ENCODE peak calls at places on chromosomes 7 and 10, in five cellular contexts. D is cardiac muscle cell, R is tibial artery, N is fibroblast of lung, Y is upper lobe of right lung. P is an unnamed sample.

GRCh38 chr7:73770002-73770859 is at the start of gene CLDN3:
- DNase-seq in D (no peak), R (no peak), N (no peak), Y (peak), P (no peak)

GRCh38 chr7:155263522-155264197 is 34.0 kb upstream of the INSIG1 start:
- DNase-seq in D (peak), R (no peak), N (no peak), Y (no peak), P (no peak)

GRCh38 chr10:124005991-124006392 is 87.4 kb downstream of the CHST15 start:
- DNase-seq in D (no peak), R (no peak), N (no peak), Y (peak), P (no peak)

GRCh38 chr7:1531263-1531978 is 919 bp downstream of the MAFK start:
- DNase-seq in D (no peak), R (peak), N (no peak), Y (no peak), P (peak)

GRCh38 chr10:72784551-72785421 is 92.8 kb downstream of the MCU start:
- DNase-seq in D (peak), R (peak), N (peak), Y (no peak), P (no peak)

GRCh38 chr7:95922191-95922590 is 149.8 kb downstream of the DYNC1I1 start:
- DNase-seq in D (no peak), R (no peak), N (no peak), Y (no peak), P (no peak)

GRCh38 chr7:131553906-131554305 is 2.5 kb downstream of the PODXL start:
- DNase-seq in D (no peak), R (no peak), N (no peak), Y (no peak), P (no peak)

GRCh38 chr7:6258440-6259182 is 13.8 kb downstream of the CYTH3 start:
- DNase-seq in D (peak), R (no peak), N (peak), Y (no peak), P (no peak)

GRCh38 chr10:70054902-70055301 is 2.3 kb downstream of the MACROH2A2 start:
- DNase-seq in D (no peak), R (no peak), N (no peak), Y (no peak), P (no peak)

GRCh38 chr7:148156248-148156647 is 434.3 kb upstream of the C7orf33 start:
- DNase-seq in D (no peak), R (no peak), N (no peak), Y (no peak), P (no peak)

GRCh38 chr7:39428221-39428620 is 138.0 kb upstream of the YAE1 start:
- DNase-seq in D (peak), R (no peak), N (peak), Y (no peak), P (no peak)

GRCh38 chr7:157432541-157432956 is 95.7 kb downstream of the DNAJB6 start:
- DNase-seq in D (peak), R (no peak), N (peak), Y (peak), P (no peak)

GRCh38 chr7:158586499-158587191 is 978 bp downstream of the PTPRN2 start:
- DNase-seq in D (no peak), R (no peak), N (no peak), Y (no peak), P (no peak)

GRCh38 chr7:106126170-106126938 is 14.2 kb upstream of the SYPL1 start:
- DNase-seq in D (peak), R (no peak), N (peak), Y (no peak), P (peak)

GRCh38 chr10:74177140-74177677 is 26.2 kb downstream of the ADK start:
- DNase-seq in D (peak), R (no peak), N (peak), Y (peak), P (no peak)

GRCh38 chr10:15222511-15222910 is 54.0 kb upstream of the NMT2 start:
- DNase-seq in D (no peak), R (no peak), N (no peak), Y (no peak), P (no peak)

GRCh38 chr7:66050990-66051424 is 24.6 kb upstream of the ASL start:
- DNase-seq in D (peak), R (no peak), N (peak), Y (peak), P (no peak)

GRCh38 chr10:27319752-27320561 is 79.4 kb upstream of the ACBD5 start:
- DNase-seq in D (peak), R (peak), N (peak), Y (peak), P (peak)

GRCh38 chr10:46541017-46541661 is 15.3 kb downstream of the GPRIN2 start:
- DNase-seq in D (peak), R (peak), N (no peak), Y (peak), P (no peak)

GRCh38 chr10:70477661-70478162 is 855 bp upstream of the PALD1 start:
- DNase-seq in D (peak), R (no peak), N (no peak), Y (no peak), P (peak)

GRCh38 chr7:112207106-112207592 is 654 bp downstream of the ZNF277 start:
- DNase-seq in D (no peak), R (no peak), N (no peak), Y (no peak), P (peak)

GRCh38 chr10:114359041-114359952 is 45.0 kb downstream of the AFAP1L2 start:
- DNase-seq in D (no peak), R (no peak), N (no peak), Y (no peak), P (no peak)

GRCh38 chr10:71439670-71440425 is 43.1 kb downstream of the CDH23 start:
- DNase-seq in D (no peak), R (no peak), N (no peak), Y (no peak), P (no peak)

GRCh38 chr10:46175311-46175710 is 111.5 kb upstream of the ANTXRL start:
- DNase-seq in D (no peak), R (no peak), N (no peak), Y (no peak), P (no peak)

GRCh38 chr10:1434912-1435692 is 302.2 kb downstream of the ADARB2 start:
- DNase-seq in D (no peak), R (no peak), N (no peak), Y (no peak), P (no peak)

GRCh38 chr10:76432274-76433012 is 1001.0 kb downstream of the LRMDA start:
- DNase-seq in D (peak), R (peak), N (peak), Y (no peak), P (no peak)

GRCh38 chr7:87156709-87157108 is 4.5 kb downstream of the DMTF1 start:
- DNase-seq in D (no peak), R (no peak), N (peak), Y (no peak), P (no peak)

GRCh38 chr10:96138102-96138501 is 8.0 kb downstream of the ZNF518A start:
- DNase-seq in D (no peak), R (no peak), N (no peak), Y (no peak), P (no peak)

DNA sequence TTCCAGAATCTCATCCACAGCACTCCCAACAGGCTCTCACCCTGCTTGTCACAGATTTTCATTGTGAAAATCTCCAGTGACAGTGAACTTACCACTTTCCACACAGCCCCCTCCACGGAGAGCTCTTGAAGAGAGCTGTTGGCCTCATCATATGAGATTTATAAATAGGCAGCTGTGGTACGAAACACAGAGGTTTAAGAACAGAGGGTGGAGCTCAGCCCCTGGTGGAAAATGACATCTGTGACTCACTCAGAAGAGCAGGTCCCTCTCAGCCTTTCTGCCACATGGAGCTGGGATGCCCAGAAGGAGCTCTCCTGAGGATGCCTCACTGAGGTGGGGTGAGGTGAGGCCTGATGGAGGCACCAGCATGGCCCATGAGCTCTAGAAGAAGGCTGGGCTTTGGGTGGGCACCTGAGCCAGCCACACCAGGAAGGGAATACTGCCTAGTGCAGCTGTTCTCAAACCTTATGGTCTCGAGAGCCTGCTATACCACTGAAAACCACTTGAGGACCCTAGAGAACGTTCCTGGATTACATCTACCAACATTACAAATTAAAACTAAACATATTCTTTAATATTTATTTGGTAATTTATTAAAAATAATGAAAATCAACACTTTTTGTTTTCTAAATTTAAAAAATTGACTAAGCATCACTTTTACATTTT is 25.8 kb upstream of the EEPD1 start:
- DNase-seq in D (no peak), R (no peak), N (no peak), Y (no peak), P (no peak)
- H3K27ac ChIP-seq in D (no peak), R (peak), N (no peak), Y (no peak), P (no peak)

GRCh38 chr7:5177060-5177459 is 13.0 kb upstream of the WIPI2 start:
- DNase-seq in D (peak), R (peak), N (peak), Y (peak), P (no peak)
- H3K4me3 ChIP-seq in D (no peak), R (peak), N (no peak), Y (no peak), P (no peak)

GRCh38 chr7:81672872-81673271 is 97.0 kb downstream of the HGF start:
- DNase-seq in D (no peak), R (no peak), N (no peak), Y (no peak), P (no peak)

GRCh38 chr7:81680120-81680519 is 89.7 kb downstream of the HGF start:
- DNase-seq in D (no peak), R (no peak), N (no peak), Y (no peak), P (no peak)

GRCh38 chr7:81676813-81677212 is 93.0 kb downstream of the HGF start:
- DNase-seq in D (no peak), R (no peak), N (peak), Y (no peak), P (no peak)

GRCh38 chr7:81676105-81676811 is 93.6 kb downstream of the HGF start:
- DNase-seq in D (peak), R (no peak), N (no peak), Y (no peak), P (no peak)
- H3K27ac ChIP-seq in D (no peak), R (peak), N (no peak), Y (no peak), P (no peak)

DNA sequence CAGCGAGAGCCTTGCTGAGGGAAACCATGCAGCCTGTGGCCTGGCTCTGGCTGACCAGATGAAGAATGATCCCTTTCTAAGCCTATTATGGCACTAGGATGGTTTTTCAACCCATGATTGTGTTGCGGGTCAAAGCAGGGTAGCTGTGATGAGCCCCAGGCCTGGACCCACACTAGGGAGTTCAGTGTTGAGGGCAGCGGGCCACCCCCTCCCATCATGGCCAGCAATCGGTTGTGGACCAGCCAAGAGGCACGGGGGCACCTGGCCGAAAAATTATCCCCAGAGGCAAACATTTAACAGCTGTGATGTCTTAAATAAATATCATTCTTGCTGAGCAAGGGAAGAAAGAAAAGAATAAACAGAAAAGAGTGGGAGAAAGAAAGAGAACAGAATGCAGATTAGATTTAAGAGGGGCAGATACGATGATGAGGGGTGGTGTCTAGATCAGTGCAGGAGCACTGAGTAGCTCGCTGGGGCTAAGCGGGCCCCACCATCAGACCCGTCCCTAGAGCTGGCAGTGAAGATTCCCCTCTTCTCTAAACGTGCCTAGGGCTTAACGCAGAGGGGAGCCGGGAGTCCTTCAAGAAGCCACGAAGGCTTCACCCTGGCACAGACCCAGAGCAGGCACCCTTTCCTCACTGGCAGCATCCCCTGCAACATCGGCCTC is 82.7 kb downstream of the SLC37A3 start:
- DNase-seq in D (no peak), R (no peak), N (no peak), Y (no peak), P (no peak)
- H3K4me3 ChIP-seq in D (no peak), R (peak), N (no peak), Y (peak), P (no peak)

DNA sequence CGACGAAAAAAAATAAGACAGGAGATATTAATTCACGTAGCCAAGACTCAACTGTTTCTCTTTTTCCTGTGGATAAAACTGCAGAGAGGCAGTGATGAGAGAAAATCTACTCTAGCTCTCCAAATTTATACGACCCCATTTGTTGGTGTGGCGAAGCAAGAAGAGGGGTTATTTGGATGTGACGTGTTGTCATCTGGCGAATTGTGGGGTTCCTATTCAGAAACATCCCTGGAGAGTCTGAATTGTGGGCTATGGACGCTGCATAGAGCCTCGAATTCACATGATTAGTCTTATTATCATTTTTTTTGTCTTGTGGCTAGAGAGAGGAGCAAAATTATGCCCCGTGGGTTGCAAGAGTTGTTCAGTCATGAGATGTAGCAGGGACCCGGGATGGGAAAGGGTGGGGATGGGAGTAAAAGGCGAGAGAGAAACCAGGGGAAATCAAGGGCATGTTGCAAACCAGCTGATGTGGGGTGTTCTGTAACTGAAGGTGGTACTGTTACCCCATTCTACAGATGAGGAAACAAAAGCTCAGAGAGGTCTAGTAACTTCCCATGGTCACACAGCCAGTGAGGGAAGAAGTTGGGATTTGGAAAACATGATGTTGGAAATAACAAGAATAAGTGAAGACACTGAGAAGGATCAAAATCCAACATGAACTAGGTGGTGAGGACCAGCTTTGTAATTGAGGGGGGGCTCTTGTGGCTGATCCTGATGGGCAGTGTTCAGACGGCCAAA is 69.2 kb upstream of the SFMBT2 start:
- DNase-seq in D (no peak), R (no peak), N (no peak), Y (no peak), P (no peak)
- H3K27ac ChIP-seq in D (no peak), R (no peak), N (no peak), Y (no peak), P (peak)

DNA sequence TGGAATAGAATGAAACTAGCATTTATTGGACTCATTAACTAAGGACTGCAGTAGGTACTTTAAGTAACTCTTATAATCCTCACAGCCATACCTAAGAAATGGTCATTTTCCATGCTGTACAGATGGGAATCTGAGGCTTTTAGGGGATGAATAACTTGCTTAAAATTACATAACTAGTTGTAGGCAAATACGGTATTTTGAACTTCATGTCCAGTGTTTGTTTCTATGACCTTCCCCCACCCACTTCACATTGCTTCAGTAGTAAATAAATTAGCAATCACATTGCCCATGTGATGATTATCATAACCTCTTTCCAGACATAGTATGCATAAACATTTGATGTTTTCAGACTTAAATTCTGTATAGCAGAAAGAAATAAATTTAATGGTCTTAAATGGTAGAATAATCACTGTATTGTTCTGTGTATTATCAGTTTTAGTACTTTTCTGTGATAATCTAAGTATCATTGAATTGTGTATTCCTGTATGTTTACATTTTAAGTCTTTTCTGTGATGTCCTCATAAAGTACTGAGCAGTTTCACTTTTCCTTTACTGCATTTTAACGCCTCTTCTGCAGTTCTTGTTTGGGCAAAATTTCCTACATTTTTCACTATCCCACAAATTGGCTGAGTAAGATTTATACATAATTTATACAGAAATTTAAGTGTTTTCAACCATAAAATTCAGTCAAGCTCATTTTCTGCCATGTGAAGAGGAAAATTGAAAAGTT is 48.3 kb downstream of the ANKIB1 start:
- DNase-seq in D (peak), R (no peak), N (peak), Y (no peak), P (no peak)
- H3K4me3 ChIP-seq in D (no peak), R (peak), N (peak), Y (peak), P (no peak)